ENCODE peak calls at places on chromosomes 13 and 19, in seven cellular contexts. One of them, this sample, is unnamed. For H3K36me3, the result is how much of the 10 kb centered on the place peaks cover.

GRCh38 chr13:20272571-20273171 is 40.6 kb upstream of the GJB6 start:
- DNase-seq in tibial artery: no peak
- DNase-seq in heart right ventricle: no peak
- DNase-seq in mesenchymal stem cell: no peak
- DNase-seq in thoracic aorta: no peak
- DNase-seq in CD8-positive, alpha-beta memory T cell: no peak
- DNase-seq in fibroblast of lung: no peak
- DNase-seq in this sample: no peak

GRCh38 chr19:35904312-35905068 is 2.2 kb downstream of the HCST start:
- DNase-seq in tibial artery: no peak
- DNase-seq in heart right ventricle: no peak
- DNase-seq in mesenchymal stem cell: no peak
- DNase-seq in thoracic aorta: no peak
- DNase-seq in CD8-positive, alpha-beta memory T cell: no peak
- DNase-seq in fibroblast of lung: no peak
- DNase-seq in this sample: no peak

GRCh38 chr13:108561152-108561551 is 68.3 kb upstream of the MYO16 start:
- DNase-seq in tibial artery: no peak
- DNase-seq in heart right ventricle: no peak
- DNase-seq in mesenchymal stem cell: no peak
- DNase-seq in thoracic aorta: no peak
- DNase-seq in CD8-positive, alpha-beta memory T cell: no peak
- DNase-seq in fibroblast of lung: no peak
- DNase-seq in this sample: peak

GRCh38 chr13:109998808-109999528 is 212.6 kb upstream of the IRS2 start:
- DNase-seq in tibial artery: no peak
- DNase-seq in heart right ventricle: no peak
- DNase-seq in mesenchymal stem cell: peak
- DNase-seq in thoracic aorta: no peak
- DNase-seq in CD8-positive, alpha-beta memory T cell: no peak
- DNase-seq in fibroblast of lung: peak
- DNase-seq in this sample: no peak

GRCh38 chr19:46284635-46285034 is 12.2 kb upstream of the HIF3A start:
- DNase-seq in tibial artery: no peak
- DNase-seq in heart right ventricle: no peak
- DNase-seq in mesenchymal stem cell: no peak
- DNase-seq in thoracic aorta: no peak
- DNase-seq in CD8-positive, alpha-beta memory T cell: no peak
- DNase-seq in fibroblast of lung: no peak
- DNase-seq in this sample: no peak

GRCh38 chr19:47781590-47782318 is 3.3 kb downstream of the SELENOW start:
- DNase-seq in tibial artery: peak
- DNase-seq in heart right ventricle: peak
- DNase-seq in mesenchymal stem cell: no peak
- DNase-seq in thoracic aorta: no peak
- DNase-seq in CD8-positive, alpha-beta memory T cell: no peak
- DNase-seq in fibroblast of lung: no peak
- DNase-seq in this sample: no peak

GRCh38 chr13:64551755-64552154 is 2678.4 kb downstream of the PCDH9 start:
- DNase-seq in tibial artery: no peak
- DNase-seq in heart right ventricle: no peak
- DNase-seq in mesenchymal stem cell: peak
- DNase-seq in thoracic aorta: no peak
- DNase-seq in CD8-positive, alpha-beta memory T cell: no peak
- DNase-seq in fibroblast of lung: peak
- DNase-seq in this sample: no peak

GRCh38 chr13:113001251-113002140 is 32.5 kb downstream of the MCF2L start:
- DNase-seq in tibial artery: no peak
- DNase-seq in heart right ventricle: no peak
- DNase-seq in mesenchymal stem cell: peak
- DNase-seq in thoracic aorta: no peak
- DNase-seq in CD8-positive, alpha-beta memory T cell: no peak
- DNase-seq in fibroblast of lung: peak
- DNase-seq in this sample: no peak

GRCh38 chr13:110726726-110727125 is 13.2 kb downstream of the ING1 start:
- DNase-seq in tibial artery: no peak
- DNase-seq in heart right ventricle: no peak
- DNase-seq in mesenchymal stem cell: no peak
- DNase-seq in thoracic aorta: no peak
- DNase-seq in CD8-positive, alpha-beta memory T cell: peak
- DNase-seq in fibroblast of lung: no peak
- DNase-seq in this sample: no peak

GRCh38 chr13:109704771-109705628 is 81.4 kb downstream of the IRS2 start:
- DNase-seq in tibial artery: peak
- DNase-seq in heart right ventricle: peak
- DNase-seq in mesenchymal stem cell: no peak
- DNase-seq in thoracic aorta: no peak
- DNase-seq in CD8-positive, alpha-beta memory T cell: no peak
- DNase-seq in fibroblast of lung: no peak
- DNase-seq in this sample: peak

DNA sequence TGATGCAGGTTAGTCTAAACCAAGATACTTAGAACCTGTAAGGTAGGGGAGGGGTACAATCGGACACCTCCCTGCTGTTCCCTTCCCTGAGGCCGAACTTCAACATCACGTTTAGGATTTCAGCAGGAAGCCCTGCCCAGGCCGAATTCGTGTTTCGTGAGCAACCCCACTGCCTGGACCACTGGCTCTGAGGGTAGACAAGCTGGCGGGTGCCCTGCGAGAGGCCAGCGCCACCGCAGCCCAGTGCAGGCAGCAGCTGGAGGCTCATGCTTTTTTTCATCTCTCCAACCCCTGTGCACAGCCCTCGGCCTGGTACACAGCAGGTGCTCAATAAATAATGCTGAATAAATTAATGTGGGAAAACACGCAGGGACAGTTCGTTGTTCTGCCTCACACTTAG is 7.7 kb downstream of the HOMER3 start:
- DNase-seq in tibial artery: no peak
- DNase-seq in heart right ventricle: no peak
- DNase-seq in mesenchymal stem cell: no peak
- DNase-seq in thoracic aorta: no peak
- DNase-seq in CD8-positive, alpha-beta memory T cell: no peak
- DNase-seq in fibroblast of lung: no peak
- DNase-seq in this sample: no peak
- H3K4me3 ChIP-seq in tibial artery: no peak
- H3K4me3 ChIP-seq in heart right ventricle: no peak
- H3K4me3 ChIP-seq in mesenchymal stem cell: no peak
- H3K4me3 ChIP-seq in thoracic aorta: no peak
- H3K4me3 ChIP-seq in CD8-positive, alpha-beta memory T cell: no peak
- H3K4me3 ChIP-seq in fibroblast of lung: no peak
- H3K4me3 ChIP-seq in this sample: no peak

GRCh38 chr19:41302624-41303351 is 7.2 kb upstream of the CCDC97 start:
- DNase-seq in tibial artery: peak
- DNase-seq in heart right ventricle: no peak
- DNase-seq in mesenchymal stem cell: no peak
- DNase-seq in thoracic aorta: no peak
- DNase-seq in CD8-positive, alpha-beta memory T cell: peak
- DNase-seq in fibroblast of lung: no peak
- DNase-seq in this sample: no peak
- H3K36me3 ChIP-seq in tibial artery: under half
- H3K36me3 ChIP-seq in heart right ventricle: half or more
- H3K36me3 ChIP-seq in mesenchymal stem cell: half or more
- H3K36me3 ChIP-seq in thoracic aorta: half or more
- H3K36me3 ChIP-seq in CD8-positive, alpha-beta memory T cell: under half
- H3K36me3 ChIP-seq in fibroblast of lung: under half
- H3K36me3 ChIP-seq in this sample: half or more

DNA sequence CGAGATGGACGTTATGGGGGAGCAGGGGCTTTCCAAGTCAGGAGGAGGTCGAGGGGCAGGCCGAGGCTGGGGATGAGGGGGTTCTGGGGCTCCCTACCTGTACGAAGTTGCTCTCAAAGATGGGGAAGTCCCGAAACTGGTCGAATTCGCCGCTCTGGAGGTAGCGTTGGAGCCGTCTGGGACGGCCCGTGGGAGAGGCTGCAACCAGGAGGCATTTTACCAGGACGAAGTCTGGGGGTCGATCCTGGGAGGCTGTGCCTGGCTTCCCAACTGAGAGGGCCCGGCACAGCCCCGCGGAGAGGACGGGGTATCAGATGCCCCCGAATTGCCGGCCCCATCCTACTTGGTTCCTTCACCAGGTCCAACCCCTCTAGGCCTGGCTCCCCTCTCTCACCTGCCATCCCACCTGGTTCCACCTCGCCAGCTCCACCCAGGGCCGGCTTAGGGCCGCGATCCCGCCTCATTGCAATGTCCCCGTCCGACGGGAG is 527 bp upstream of the EMC10 start:
- DNase-seq in tibial artery: no peak
- DNase-seq in heart right ventricle: no peak
- DNase-seq in mesenchymal stem cell: no peak
- DNase-seq in thoracic aorta: no peak
- DNase-seq in CD8-positive, alpha-beta memory T cell: no peak
- DNase-seq in fibroblast of lung: no peak
- DNase-seq in this sample: no peak
- H3K4me3 ChIP-seq in tibial artery: peak
- H3K4me3 ChIP-seq in heart right ventricle: peak
- H3K4me3 ChIP-seq in mesenchymal stem cell: peak
- H3K4me3 ChIP-seq in thoracic aorta: peak
- H3K4me3 ChIP-seq in CD8-positive, alpha-beta memory T cell: no peak
- H3K4me3 ChIP-seq in fibroblast of lung: no peak
- H3K4me3 ChIP-seq in this sample: peak

DNA sequence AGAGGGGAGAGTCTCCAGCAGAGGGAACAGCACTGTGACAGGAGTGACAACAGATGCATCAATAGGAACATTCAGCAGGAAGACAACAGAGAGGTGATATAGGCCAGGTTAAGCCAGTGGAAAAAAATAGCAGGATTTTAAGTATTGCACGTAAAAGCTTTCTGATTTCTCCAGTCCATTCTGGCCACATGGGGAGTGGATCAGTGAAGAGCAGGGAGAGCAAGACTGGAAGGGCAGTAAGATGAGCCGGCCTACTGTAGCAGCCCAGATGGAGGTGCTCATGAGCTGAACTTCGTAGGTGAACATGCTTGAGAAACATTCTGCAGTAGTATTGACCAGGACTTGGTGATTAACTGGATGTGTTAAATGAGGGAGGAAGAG is 1.7 kb downstream of the UTP14C start:
- DNase-seq in tibial artery: no peak
- DNase-seq in heart right ventricle: no peak
- DNase-seq in mesenchymal stem cell: no peak
- DNase-seq in thoracic aorta: no peak
- DNase-seq in CD8-positive, alpha-beta memory T cell: no peak
- DNase-seq in fibroblast of lung: peak
- DNase-seq in this sample: no peak
- H3K36me3 ChIP-seq in tibial artery: half or more
- H3K36me3 ChIP-seq in heart right ventricle: half or more
- H3K36me3 ChIP-seq in mesenchymal stem cell: half or more
- H3K36me3 ChIP-seq in thoracic aorta: under half
- H3K36me3 ChIP-seq in CD8-positive, alpha-beta memory T cell: under half
- H3K36me3 ChIP-seq in fibroblast of lung: under half
- H3K36me3 ChIP-seq in this sample: under half

GRCh38 chr13:95957331-95957730 is 95.9 kb downstream of the UGGT2 start:
- DNase-seq in tibial artery: no peak
- DNase-seq in heart right ventricle: no peak
- DNase-seq in mesenchymal stem cell: no peak
- DNase-seq in thoracic aorta: no peak
- DNase-seq in CD8-positive, alpha-beta memory T cell: no peak
- DNase-seq in fibroblast of lung: no peak
- DNase-seq in this sample: no peak

GRCh38 chr13:95955719-95956118 is 97.5 kb downstream of the UGGT2 start:
- DNase-seq in tibial artery: no peak
- DNase-seq in heart right ventricle: no peak
- DNase-seq in mesenchymal stem cell: no peak
- DNase-seq in thoracic aorta: no peak
- DNase-seq in CD8-positive, alpha-beta memory T cell: no peak
- DNase-seq in fibroblast of lung: no peak
- DNase-seq in this sample: no peak

GRCh38 chr13:95955255-95955654 is 97.9 kb downstream of the UGGT2 start:
- DNase-seq in tibial artery: no peak
- DNase-seq in heart right ventricle: no peak
- DNase-seq in mesenchymal stem cell: no peak
- DNase-seq in thoracic aorta: no peak
- DNase-seq in CD8-positive, alpha-beta memory T cell: no peak
- DNase-seq in fibroblast of lung: no peak
- DNase-seq in this sample: no peak

GRCh38 chr13:95956589-95957148 is 96.5 kb downstream of the UGGT2 start:
- DNase-seq in tibial artery: no peak
- DNase-seq in heart right ventricle: no peak
- DNase-seq in mesenchymal stem cell: no peak
- DNase-seq in thoracic aorta: no peak
- DNase-seq in CD8-positive, alpha-beta memory T cell: no peak
- DNase-seq in fibroblast of lung: peak
- DNase-seq in this sample: no peak

DNA sequence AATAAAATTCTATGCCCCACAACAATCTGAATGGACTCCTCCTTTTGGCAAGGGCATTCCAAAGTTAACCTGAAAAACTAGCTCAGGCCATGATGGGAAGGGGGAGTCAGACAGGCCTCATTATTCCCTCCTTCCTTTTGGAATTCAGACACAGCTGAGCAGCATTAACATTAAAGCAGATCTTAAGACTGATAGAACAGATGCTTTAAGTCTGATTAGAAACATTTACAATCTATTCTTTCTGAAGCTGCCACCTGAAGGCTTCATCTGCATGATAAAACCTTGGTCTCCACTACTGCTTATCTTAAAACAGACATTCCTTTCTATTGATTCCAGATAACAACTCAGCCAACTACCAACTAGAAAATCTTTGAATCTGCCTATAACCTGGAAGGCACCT is 98.9 kb downstream of the UGGT2 start:
- DNase-seq in tibial artery: no peak
- DNase-seq in heart right ventricle: no peak
- DNase-seq in mesenchymal stem cell: no peak
- DNase-seq in thoracic aorta: no peak
- DNase-seq in CD8-positive, alpha-beta memory T cell: no peak
- DNase-seq in fibroblast of lung: no peak
- DNase-seq in this sample: no peak
- H3K4me3 ChIP-seq in tibial artery: no peak
- H3K4me3 ChIP-seq in heart right ventricle: no peak
- H3K4me3 ChIP-seq in mesenchymal stem cell: no peak
- H3K4me3 ChIP-seq in thoracic aorta: no peak
- H3K4me3 ChIP-seq in CD8-positive, alpha-beta memory T cell: no peak
- H3K4me3 ChIP-seq in fibroblast of lung: no peak
- H3K4me3 ChIP-seq in this sample: no peak

GRCh38 chr19:963401-964022 is 20.6 kb upstream of the WDR18 start:
- DNase-seq in tibial artery: no peak
- DNase-seq in heart right ventricle: no peak
- DNase-seq in mesenchymal stem cell: no peak
- DNase-seq in thoracic aorta: no peak
- DNase-seq in CD8-positive, alpha-beta memory T cell: no peak
- DNase-seq in fibroblast of lung: no peak
- DNase-seq in this sample: no peak
- H3K36me3 ChIP-seq in tibial artery: under half
- H3K36me3 ChIP-seq in heart right ventricle: half or more
- H3K36me3 ChIP-seq in mesenchymal stem cell: half or more
- H3K36me3 ChIP-seq in thoracic aorta: under half
- H3K36me3 ChIP-seq in CD8-positive, alpha-beta memory T cell: under half
- H3K36me3 ChIP-seq in fibroblast of lung: under half
- H3K36me3 ChIP-seq in this sample: under half

GRCh38 chr13:114313061-114313860 is 1.0 kb upstream of the CHAMP1 start:
- DNase-seq in tibial artery: no peak
- DNase-seq in heart right ventricle: no peak
- DNase-seq in mesenchymal stem cell: peak
- DNase-seq in thoracic aorta: no peak
- DNase-seq in CD8-positive, alpha-beta memory T cell: no peak
- DNase-seq in fibroblast of lung: peak
- DNase-seq in this sample: no peak
- H3K4me3 ChIP-seq in tibial artery: peak
- H3K4me3 ChIP-seq in heart right ventricle: peak
- H3K4me3 ChIP-seq in mesenchymal stem cell: peak
- H3K4me3 ChIP-seq in thoracic aorta: peak
- H3K4me3 ChIP-seq in CD8-positive, alpha-beta memory T cell: peak
- H3K4me3 ChIP-seq in fibroblast of lung: peak
- H3K4me3 ChIP-seq in this sample: peak

This sample was measured in MG63.